ENCODE peak calls at places on chromosomes 3 and 15, in seven cellular contexts. X, Y, H, J, S, R and I are unnamed samples.

GRCh38 chr3:184176377-184177330 is 2.0 kb downstream of the AP2M1 start:
- DNase-seq in S (peak; percentile 89), J (peak; percentile 99), H (peak; percentile 75), R (no peak), X (no peak), Y (peak; percentile 56), I (peak; percentile 85)

GRCh38 chr3:186636536-186636935 is 3.7 kb upstream of the FETUB start:
- DNase-seq in Y (no peak), X (no peak), S (no peak), H (no peak), J (no peak), R (no peak), I (no peak)

GRCh38 chr15:42137461-42138261 is 18.8 kb downstream of the PLA2G4F start:
- DNase-seq in Y (no peak), X (no peak), R (peak; percentile 16), H (no peak), J (peak; percentile 81), S (peak; percentile 34), I (peak; percentile 62)

GRCh38 chr15:78810377-78811123 is 714 bp downstream of the ADAMTS7 start:
- DNase-seq in S (peak; percentile 74), J (peak; percentile 59), X (no peak), R (no peak), Y (peak; percentile 83), H (peak; percentile 85), I (peak; percentile 16)

GRCh38 chr3:45948409-45948808 is 5.1 kb downstream of the CXCR6 start:
- DNase-seq in X (no peak), H (no peak), J (peak; percentile 80), R (no peak), Y (no peak), S (no peak), I (no peak)

GRCh38 chr15:56242576-56243116 is 1.0 kb downstream of the RFX7 start:
- DNase-seq in R (no peak), H (no peak), J (peak; percentile 32), X (no peak), S (no peak), Y (no peak), I (peak; percentile 8)

GRCh38 chr3:127670229-127670559 is 2.6 kb upstream of the ABTB1 start:
- DNase-seq in R (no peak), H (no peak), X (no peak), S (no peak), Y (no peak), J (no peak), I (no peak)

GRCh38 chr3:4977001-4977888 is 2.0 kb upstream of the BHLHE40 start:
- DNase-seq in Y (peak; percentile 88), S (peak; percentile 95), R (peak; percentile 62), X (peak; percentile 45), J (peak; percentile 94), H (peak; percentile 94), I (peak; percentile 83)

GRCh38 chr3:182603501-182603900 is 189.8 kb upstream of the ATP11B start:
- DNase-seq in J (no peak), Y (no peak), R (no peak), S (no peak), H (no peak), X (no peak), I (no peak)

GRCh38 chr15:97504031-97504430 is 456.5 kb upstream of the ARRDC4 start:
- DNase-seq in J (no peak), X (no peak), Y (no peak), R (no peak), S (no peak), H (no peak), I (peak; percentile 92)

GRCh38 chr15:72339777-72340177 is 19.8 kb upstream of the CELF6 start:
- DNase-seq in X (no peak), J (peak; percentile 93), H (no peak), R (no peak), S (no peak), Y (no peak), I (peak; percentile 75)

GRCh38 chr15:51100785-51101489 is 6.2 kb upstream of the TNFAIP8L3 start:
- DNase-seq in R (no peak), S (no peak), X (no peak), J (no peak), Y (no peak), H (no peak), I (peak; percentile 75)

GRCh38 chr15:53469422-53469821 is 290.0 kb downstream of the WDR72 start:
- DNase-seq in R (no peak), S (no peak), X (no peak), Y (no peak), J (no peak), H (no peak), I (no peak)

GRCh38 chr15:39426552-39427532 is 154.0 kb upstream of the THBS1 start:
- DNase-seq in Y (peak; percentile 29), R (no peak), H (peak; percentile 56), X (peak; percentile 54), S (peak; percentile 75), J (peak; percentile 80), I (peak; percentile 52)

GRCh38 chr3:43765417-43766030 is 74.8 kb downstream of the ABHD5 start:
- DNase-seq in R (no peak), J (peak; percentile 73), Y (no peak), S (no peak), H (peak; percentile 35), X (no peak), I (peak; percentile 57)

GRCh38 chr3:72018339-72018984 is 233.5 kb upstream of the PROK2 start:
- DNase-seq in R (no peak), X (no peak), Y (no peak), J (peak; percentile 59), S (no peak), H (no peak), I (no peak)

DNA sequence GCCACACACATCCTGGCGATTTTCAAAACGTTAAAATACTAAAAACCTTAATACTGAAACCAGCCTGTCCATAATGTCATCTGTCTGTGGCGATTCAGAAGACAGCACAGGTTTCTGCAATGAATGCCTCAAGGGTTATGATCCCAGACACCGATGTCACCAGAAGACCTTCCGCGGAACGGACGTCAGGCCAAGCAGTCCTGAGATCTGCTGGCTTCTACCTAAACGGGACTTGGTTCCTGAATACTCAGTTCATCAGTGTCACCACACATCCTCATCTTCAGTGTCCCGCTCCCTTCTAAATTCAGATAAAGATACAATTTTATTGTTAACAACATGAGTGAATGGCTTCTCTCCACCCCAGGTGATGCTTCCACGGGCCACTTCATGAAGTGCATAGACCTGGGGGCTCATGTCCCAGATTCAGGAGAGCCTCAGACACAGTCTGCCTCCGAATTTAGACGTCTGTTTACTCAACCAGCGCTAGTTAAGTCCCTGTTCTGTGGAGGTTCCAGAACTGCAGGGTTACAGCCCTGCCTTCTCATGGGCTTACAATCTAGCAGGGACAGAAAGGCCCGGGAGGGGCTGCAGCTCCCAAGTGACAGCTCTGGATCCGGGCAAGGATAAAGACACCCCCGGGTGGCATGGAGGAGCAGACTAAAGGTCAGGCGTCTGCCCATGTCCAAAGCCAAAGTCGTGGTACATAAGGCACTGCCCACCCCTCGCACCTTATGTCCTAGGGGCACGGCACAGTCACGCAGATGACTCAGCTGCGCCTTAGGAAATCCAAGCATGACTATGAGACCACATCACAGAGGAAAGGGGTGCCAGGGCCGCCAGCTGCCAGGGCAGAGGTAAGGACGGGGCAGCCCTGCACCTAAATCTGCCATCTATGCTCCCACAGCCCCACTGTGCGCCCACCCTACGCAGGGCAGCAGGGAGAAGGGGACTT is 75.9 kb downstream of the VGLL4 start:
- DNase-seq in J (peak; percentile 97), S (peak; percentile 91), R (no peak), Y (no peak), X (no peak), H (no peak), I (peak; percentile 91)
- H3K4me3 ChIP-seq in J (peak overlapping the region; percentile 58), S (peak overlapping the region; percentile 34), R (peak overlapping the region; percentile 55), Y (no peak overlapping the region), X (no peak overlapping the region), H (no peak overlapping the region), I (no peak overlapping the region)

GRCh38 chr3:81788044-81788443 is 26.6 kb upstream of the GBE1 start:
- DNase-seq in H (no peak), X (no peak), R (no peak), S (no peak), J (no peak), Y (no peak), I (no peak)

GRCh38 chr3:81793410-81793809 is 32.0 kb upstream of the GBE1 start:
- DNase-seq in H (no peak), Y (no peak), S (no peak), R (no peak), J (no peak), X (no peak), I (no peak)

GRCh38 chr3:81789686-81790085 is 28.2 kb upstream of the GBE1 start:
- DNase-seq in J (no peak), S (no peak), Y (no peak), X (no peak), R (no peak), H (no peak), I (no peak)

GRCh38 chr3:81790117-81790516 is 28.7 kb upstream of the GBE1 start:
- DNase-seq in Y (no peak), X (no peak), S (no peak), H (no peak), R (no peak), J (no peak), I (no peak)

DNA sequence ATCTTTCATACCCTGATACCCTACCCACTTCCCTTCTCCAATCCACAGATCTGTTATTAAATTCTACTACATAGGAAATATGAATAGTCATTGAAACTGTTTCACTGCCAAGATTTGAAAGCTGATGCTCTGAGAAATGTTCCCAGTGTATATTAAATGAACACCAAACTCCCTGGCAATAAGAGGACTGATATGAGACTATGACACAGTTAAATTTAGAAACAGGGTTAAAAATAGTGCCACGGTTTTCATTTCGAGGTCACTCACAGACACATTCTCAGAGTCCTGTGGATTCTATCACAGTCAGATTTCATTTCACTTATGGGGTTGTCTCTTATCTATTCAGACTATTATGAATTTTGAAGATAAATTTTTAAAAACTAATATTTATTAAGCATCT is 27.2 kb upstream of the GBE1 start:
- DNase-seq in Y (no peak), J (no peak), H (no peak), R (no peak), X (no peak), S (no peak), I (no peak)
- H3K4me3 ChIP-seq in Y (no peak overlapping the region), J (no peak overlapping the region), H (no peak overlapping the region), R (no peak overlapping the region), X (no peak overlapping the region), S (no peak overlapping the region), I (no peak overlapping the region)

DNA sequence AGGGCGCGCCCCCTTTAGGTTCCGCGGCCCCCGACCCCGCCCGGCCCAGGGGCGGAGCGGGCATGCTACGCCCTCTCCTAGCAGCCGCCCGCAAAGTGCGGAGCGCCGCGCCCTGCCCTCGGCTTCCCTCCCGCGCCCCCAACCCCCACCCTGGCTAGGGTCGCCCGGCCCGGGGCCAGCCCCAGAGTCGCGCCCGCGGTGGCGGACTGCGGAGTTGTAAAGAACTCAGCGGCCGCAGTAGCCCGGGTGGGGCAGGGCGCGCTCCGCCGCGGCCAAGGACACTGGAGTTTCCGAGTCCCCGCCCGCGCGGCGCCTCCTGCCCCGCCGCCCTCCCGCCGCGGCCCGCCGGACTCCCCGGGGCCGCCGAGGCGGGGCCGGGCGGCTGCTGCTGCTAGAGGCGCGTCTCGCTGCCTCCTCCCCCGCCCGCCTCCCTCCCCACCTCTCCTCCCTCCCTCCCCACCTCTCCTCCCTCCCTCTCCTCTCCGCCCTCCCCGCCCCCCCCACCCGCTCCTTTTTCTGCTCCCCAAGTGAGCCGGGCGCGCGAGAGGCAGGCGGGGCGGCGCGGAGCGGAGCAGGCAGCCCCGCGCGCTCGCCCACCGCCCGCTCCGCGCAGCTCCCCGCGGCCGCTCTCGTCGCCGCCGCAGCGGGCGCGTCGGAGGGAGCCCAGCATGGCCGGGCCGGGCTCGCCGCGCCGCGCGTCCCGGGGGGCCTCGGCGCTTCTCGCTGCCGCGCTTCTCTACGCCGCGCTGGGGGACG is at the start of gene CACNA2D3:
- DNase-seq in S (no peak), X (no peak), R (no peak), H (peak; percentile 79), Y (peak; percentile 74), J (peak; percentile 41), I (peak; percentile 14)
- H3K4me3 ChIP-seq in S (peak within 1 kb of the TSS; percentile 61), X (no peak within 1 kb of the TSS), R (peak within 1 kb of the TSS; percentile 60), H (peak within 1 kb of the TSS; percentile 57), Y (peak within 1 kb of the TSS; percentile 40), J (peak within 1 kb of the TSS; percentile 59), I (no peak within 1 kb of the TSS)

GRCh38 chr3:52684184-52684583 is 1.5 kb downstream of the PBRM1 start:
- DNase-seq in X (no peak), S (no peak), R (no peak), H (no peak), Y (no peak), J (no peak), I (no peak)
- H3K4me3 ChIP-seq in X (peak overlapping the region; percentile 78), S (no peak overlapping the region), R (no peak overlapping the region), H (no peak overlapping the region), Y (no peak overlapping the region), J (peak overlapping the region; percentile 90), I (no peak overlapping the region)